ENCODE peak calls at places on chromosomes 4 and X, in four cellular contexts. V is AG10803, R is AG09309, Y is frontal cortex. A is an unnamed sample.
A peak's percentile ranks its signal among the peaks of the same experiment; 100 is the strongest.

GRCh38 chrX:136909119-136909705 is 28.7 kb upstream of the RBMX start:
- DNase-seq in V (peak; percentile 81), R (no peak), Y (peak; percentile 66), A (peak; percentile 85)

GRCh38 chrX:119389854-119390501 is 9.2 kb upstream of the SLC25A43 start:
- DNase-seq in V (no peak), R (no peak), Y (no peak), A (no peak)

GRCh38 chr4:53490965-53491622 is 100.2 kb downstream of the LNX1 start:
- DNase-seq in V (peak; percentile 98), R (peak; percentile 94), Y (no peak), A (peak; percentile 15)

GRCh38 chrX:49754238-49754857 is 58.6 kb upstream of the PAGE1 start:
- DNase-seq in V (peak; percentile 30), R (no peak), Y (no peak), A (peak; percentile 64)

GRCh38 chr4:10001757-10002156 is 19.5 kb downstream of the SLC2A9 start:
- DNase-seq in V (no peak), R (no peak), Y (no peak), A (no peak)

GRCh38 chrX:68999931-69000330 is 165.3 kb downstream of the PJA1 start:
- DNase-seq in V (no peak), R (no peak), Y (no peak), A (no peak)

GRCh38 chr4:102612824-102613366 is 111.7 kb downstream of the NFKB1 start:
- DNase-seq in V (no peak), R (no peak), Y (no peak), A (no peak)

GRCh38 chr4:169404959-169405358 is 134.2 kb upstream of the SH3RF1 start:
- DNase-seq in V (peak; percentile 75), R (no peak), Y (no peak), A (no peak)

GRCh38 chr4:141127884-141128283 is 5.4 kb downstream of the RNF150 start:
- DNase-seq in V (peak; percentile 61), R (no peak), Y (no peak), A (no peak)

GRCh38 chrX:73214366-73215094 is at the start of gene NAP1L2:
- DNase-seq in V (peak; percentile 0), R (no peak), Y (peak; percentile 3), A (no peak)

GRCh38 chrX:55450259-55450658 is 1.7 kb upstream of the MAGEH1 start:
- DNase-seq in V (peak; percentile 4), R (no peak), Y (peak; percentile 1), A (peak; percentile 3)

GRCh38 chr4:41216294-41217019 is 2.1 kb upstream of the APBB2 start:
- DNase-seq in V (peak; percentile 73), R (no peak), Y (peak; percentile 64), A (peak; percentile 41)

GRCh38 chrX:98111684-98112083 is 1228.0 kb downstream of the RPA4 start:
- DNase-seq in V (no peak), R (no peak), Y (no peak), A (no peak)

GRCh38 chr4:172099376-172099775 is 286.2 kb downstream of the GALNTL6 start:
- DNase-seq in V (no peak), R (no peak), Y (no peak), A (no peak)

GRCh38 chr4:60948008-60948407 is 252.1 kb upstream of the ADGRL3 start:
- DNase-seq in V (no peak), R (no peak), Y (no peak), A (no peak)

GRCh38 chrX:10381218-10381617 is 224.4 kb downstream of the CLCN4 start:
- DNase-seq in V (no peak), R (no peak), Y (no peak), A (no peak)

GRCh38 chr4:109730294-109731051 is 603 bp upstream of the PLA2G12A start:
- DNase-seq in V (peak; percentile 57), R (peak; percentile 7), Y (peak; percentile 28), A (peak; percentile 44)

GRCh38 chrX:96752776-96753175 is 68.1 kb downstream of the DIAPH2 start:
- DNase-seq in V (no peak), R (no peak), Y (no peak), A (no peak)

GRCh38 chr4:8289151-8289750 is 19.7 kb downstream of the HTRA3 start:
- DNase-seq in V (no peak), R (no peak), Y (no peak), A (no peak)

GRCh38 chr4:111398906-111399330 is 746.3 kb upstream of the FAM241A start:
- DNase-seq in V (peak; percentile 69), R (peak; percentile 24), Y (no peak), A (no peak)

A was measured in erythroblast.